ENCODE peak calls at places on chromosomes 1 and 21, in four cellular contexts. L, R, G and Q are unnamed samples.

GRCh38 chr1:62391369-62391971 is 45.4 kb upstream of the USP1 start:
- DNase-seq in L (no peak), R (no peak), G (peak; percentile 18), Q (peak; percentile 31)

GRCh38 chr1:193054169-193054675 is 4.9 kb downstream of the UCHL5 start:
- DNase-seq in L (no peak), R (no peak), G (no peak), Q (no peak)

GRCh38 chr21:25994758-25995163 is 175.8 kb downstream of the APP start:
- DNase-seq in L (no peak), R (no peak), G (no peak), Q (no peak)

GRCh38 chr1:155202731-155203515 is 4.8 kb downstream of the THBS3 start:
- DNase-seq in L (peak; percentile 32), R (no peak), G (no peak), Q (no peak)

GRCh38 chr1:21022279-21023040 is 154.2 kb downstream of the EIF4G3 start:
- DNase-seq in L (no peak), R (no peak), G (peak; percentile 63), Q (peak; percentile 52)

GRCh38 chr1:226349801-226350503 is 41.0 kb upstream of the LIN9 start:
- DNase-seq in L (no peak), R (no peak), G (no peak), Q (no peak)

GRCh38 chr21:36589352-36589971 is 109.5 kb upstream of the SIM2 start:
- DNase-seq in L (peak; percentile 53), R (peak; percentile 30), G (peak; percentile 32), Q (peak; percentile 42)

GRCh38 chr1:119554188-119554587 is 47.2 kb downstream of the HSD3B1 start:
- DNase-seq in L (no peak), R (no peak), G (no peak), Q (peak; percentile 16)

GRCh38 chr1:153764315-153764714 is 10.9 kb upstream of the SLC27A3 start:
- DNase-seq in L (no peak), R (no peak), G (no peak), Q (no peak)

GRCh38 chr1:41713557-41714327 is 205.0 kb downstream of the HIVEP3 start:
- DNase-seq in L (no peak), R (no peak), G (no peak), Q (peak; percentile 25)

GRCh38 chr1:173702736-173703135 is 12.0 kb upstream of the KLHL20 start:
- DNase-seq in L (no peak), R (no peak), G (no peak), Q (no peak)

GRCh38 chr1:242017580-242018233 is 18.8 kb upstream of the MAP1LC3C start:
- DNase-seq in L (peak; percentile 59), R (peak; percentile 20), G (peak; percentile 39), Q (peak; percentile 66)

GRCh38 chr21:39082656-39083376 is 100.4 kb downstream of the PSMG1 start:
- DNase-seq in L (no peak), R (no peak), G (peak; percentile 41), Q (no peak)
- TF ChIP-seq CTCF in L (no peak), R (no peak), G (no peak), Q (no peak)

GRCh38 chr1:47934243-47934805 is 62.9 kb downstream of the TRABD2B start:
- DNase-seq in L (no peak), R (peak; percentile 58), G (peak; percentile 47), Q (peak; percentile 65)

GRCh38 chr1:47935163-47935562 is 62.0 kb downstream of the TRABD2B start:
- DNase-seq in L (no peak), R (no peak), G (no peak), Q (no peak)

GRCh38 chr1:47930215-47930885 is 66.8 kb downstream of the TRABD2B start:
- DNase-seq in L (no peak), R (no peak), G (no peak), Q (peak; percentile 27)

GRCh38 chr1:47932744-47933143 is 64.4 kb downstream of the TRABD2B start:
- DNase-seq in L (no peak), R (no peak), G (no peak), Q (no peak)

GRCh38 chr1:47931395-47931794 is 65.8 kb downstream of the TRABD2B start:
- DNase-seq in L (no peak), R (no peak), G (peak; percentile 39), Q (peak; percentile 20)
- H3K4me1 ChIP-seq in L (peaks cover 5% of the 10 kb centered on the region), R (peaks cover 16% of the 10 kb centered on the region), G (no peaks in the 10 kb centered on the region), Q (peaks cover 5% of the 10 kb centered on the region)

GRCh38 chr1:26413031-26413430 is 2.4 kb downstream of the LIN28A start:
- DNase-seq in L (no peak), R (no peak), G (no peak), Q (no peak)
- H3K27me3 ChIP-seq in L (peaks cover 68% of the 10 kb centered on the region), R (peaks cover 81% of the 10 kb centered on the region), G (peaks cover 74% of the 10 kb centered on the region), Q (peaks cover 6% of the 10 kb centered on the region)

GRCh38 chr1:202205523-202206190 is 12.1 kb downstream of the LGR6 start:
- DNase-seq in L (no peak), R (no peak), G (no peak), Q (no peak)
- TF ChIP-seq CTCF in L (no peak), R (peak; percentile 14), G (no peak), Q (peak; percentile 32)

GRCh38 chr1:85339671-85340399 is 63.4 kb upstream of the BCL10 start:
- DNase-seq in L (no peak), R (no peak), G (no peak), Q (no peak)

GRCh38 chr1:85342177-85342576 is 65.7 kb upstream of the BCL10 start:
- DNase-seq in L (no peak), R (no peak), G (no peak), Q (no peak)

GRCh38 chr1:85343213-85343611 is 66.8 kb upstream of the BCL10 start:
- DNase-seq in L (no peak), R (no peak), G (no peak), Q (no peak)

GRCh38 chr1:85340427-85340826 is 64.0 kb upstream of the BCL10 start:
- DNase-seq in L (no peak), R (no peak), G (no peak), Q (no peak)

DNA sequence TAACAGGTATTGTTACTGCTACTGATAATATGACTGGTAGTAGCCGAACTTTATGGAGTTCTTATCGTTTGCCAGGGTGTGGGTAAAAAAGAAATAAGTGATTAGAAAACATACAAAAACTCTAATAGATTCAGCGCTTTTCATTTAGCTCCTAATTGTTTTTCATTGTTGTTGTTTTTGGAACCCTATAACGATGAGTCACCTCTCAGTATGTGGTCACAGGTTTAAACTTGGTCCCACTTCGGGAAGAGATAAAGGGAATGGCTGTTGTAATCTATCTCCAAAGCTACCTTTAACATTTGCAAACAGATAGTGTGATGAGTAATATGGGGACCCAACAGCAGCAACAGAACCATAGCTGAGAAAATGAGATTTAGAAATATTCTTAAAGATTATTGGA is 62.7 kb upstream of the BCL10 start:
- DNase-seq in L (no peak), R (no peak), G (no peak), Q (no peak)
- H3K4me1 ChIP-seq in L (peaks cover 11% of the 10 kb centered on the region), R (peaks cover 39% of the 10 kb centered on the region), G (peaks cover 4% of the 10 kb centered on the region), Q (no peaks in the 10 kb centered on the region)

GRCh38 chr1:197927908-197928665 is 10.9 kb downstream of the LHX9 start:
- DNase-seq in L (no peak), R (no peak), G (no peak), Q (no peak)

GRCh38 chr1:197933647-197934046 is 16.5 kb downstream of the LHX9 start:
- DNase-seq in L (no peak), R (no peak), G (no peak), Q (no peak)

GRCh38 chr1:197928849-197929336 is 11.7 kb downstream of the LHX9 start:
- DNase-seq in L (peak; percentile 41), R (no peak), G (no peak), Q (no peak)

GRCh38 chr1:197933016-197933415 is 15.8 kb downstream of the LHX9 start:
- DNase-seq in L (no peak), R (no peak), G (no peak), Q (no peak)
- H3K27me3 ChIP-seq in L (peaks cover 62% of the 10 kb centered on the region), R (peaks cover 92% of the 10 kb centered on the region), G (peaks cover 84% of the 10 kb centered on the region), Q (no peaks in the 10 kb centered on the region)

GRCh38 chr1:109491372-109491771 is 2.5 kb upstream of the CYB561D1 start:
- DNase-seq in L (no peak), R (no peak), G (no peak), Q (no peak)

GRCh38 chr1:109490934-109491302 is 3.0 kb upstream of the CYB561D1 start:
- DNase-seq in L (no peak), R (peak; percentile 28), G (no peak), Q (no peak)

GRCh38 chr1:109488201-109488600 is 4.5 kb downstream of the ATXN7L2 start:
- DNase-seq in L (no peak), R (no peak), G (no peak), Q (no peak)

GRCh38 chr1:109488696-109489095 is 5.0 kb downstream of the ATXN7L2 start:
- DNase-seq in L (no peak), R (no peak), G (no peak), Q (no peak)

DNA sequence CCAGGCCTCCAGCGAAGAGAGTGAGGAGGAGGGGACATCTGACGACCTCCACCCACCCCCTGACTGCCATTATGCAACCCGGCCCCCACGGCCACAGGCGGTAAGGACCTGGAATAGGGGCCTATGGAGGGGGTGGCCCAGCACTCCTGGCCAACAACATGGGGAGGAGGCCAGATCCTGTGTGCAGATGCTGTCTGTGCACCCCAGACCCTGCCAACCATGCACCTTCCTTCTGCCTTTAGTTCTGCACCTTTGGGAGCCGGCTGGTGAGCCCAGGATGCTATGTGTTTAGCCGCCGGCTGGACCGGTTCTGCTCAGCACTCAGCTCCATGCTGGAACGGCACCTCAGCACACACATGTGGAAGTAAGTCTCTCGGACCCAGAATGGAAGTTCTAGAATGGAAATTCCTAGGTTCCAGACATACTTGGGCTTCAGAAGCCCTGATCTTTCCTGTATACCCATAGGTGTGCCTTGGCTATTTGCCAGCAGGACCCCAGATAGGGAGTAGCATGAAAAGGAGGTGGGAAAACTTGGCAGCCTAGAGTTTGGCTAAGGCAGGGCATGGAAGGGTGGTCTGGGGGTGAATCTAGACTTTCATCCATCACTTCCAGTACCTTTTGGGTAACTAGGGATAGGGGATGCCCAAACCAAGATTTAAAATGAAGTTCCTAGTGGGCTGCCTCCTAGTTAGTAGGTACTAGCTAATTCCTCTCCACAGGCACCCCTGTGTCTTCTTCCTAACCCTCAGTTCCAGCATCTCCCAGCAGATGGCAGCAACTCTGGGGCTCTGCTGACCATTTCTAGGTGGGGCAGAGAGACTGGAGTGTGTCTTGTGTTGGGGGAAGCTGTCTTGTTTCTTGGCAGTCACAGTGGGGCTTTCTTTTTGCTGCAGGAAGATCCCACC is 3.6 kb upstream of the CYB561D1 start:
- DNase-seq in L (no peak), R (peak; percentile 48), G (peak; percentile 82), Q (peak; percentile 78)
- TF ChIP-seq CTCF in L (peak; percentile 82), R (peak; percentile 82), G (peak; percentile 69), Q (peak; percentile 92)

DNA sequence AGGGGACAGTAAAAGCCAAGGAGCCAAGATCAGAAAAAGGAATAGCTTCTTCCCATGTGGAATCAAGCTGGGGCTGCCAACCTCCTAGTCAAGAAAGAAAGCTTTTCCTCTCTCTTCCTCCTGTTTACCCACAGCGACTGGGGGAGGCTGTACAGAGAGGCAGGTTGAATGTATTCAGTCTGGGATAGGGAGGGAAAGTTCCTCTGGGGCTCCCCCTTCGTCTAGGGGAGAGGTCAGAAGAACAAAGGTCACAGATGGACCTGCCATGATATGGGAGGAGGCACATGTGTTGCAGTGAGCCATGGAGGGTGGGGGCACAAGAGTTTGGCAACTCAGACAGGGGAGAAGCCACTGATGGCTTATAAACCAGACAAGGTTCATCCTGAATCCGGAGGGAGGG is 61.3 kb downstream of the PLXNA2 start:
- DNase-seq in L (no peak), R (no peak), G (peak; percentile 65), Q (no peak)
- H3K4me1 ChIP-seq in L (peaks cover 78% of the 10 kb centered on the region), R (peaks cover 84% of the 10 kb centered on the region), G (peaks cover 45% of the 10 kb centered on the region), Q (peaks cover 17% of the 10 kb centered on the region)